ENCODE peak calls at places on chromosomes 13 and 19, in seven cellular contexts. F is lung microvascular endothelial cell, R is nephron progenitor cell, V is fibroblast of the aortic adventitia, N is NCI-H2081, Y is omental fat pad, D is AG09309. Q is an unnamed sample.

GRCh38 chr19:19120308-19121156 is 17.7 kb downstream of the TMEM161A start:
- DNase-seq in Y (no peak), R (peak; percentile 100), V (peak; percentile 20), N (no peak), D (no peak), F (peak; percentile 35), Q (no peak)

GRCh38 chr19:50780753-50781480 is 9.3 kb upstream of the ACP4 start:
- DNase-seq in R (no peak), F (no peak), Y (no peak), D (no peak), N (no peak), V (no peak), Q (no peak)

GRCh38 chr19:39497850-39498261 is 891 bp upstream of the DLL3 start:
- DNase-seq in R (peak; percentile 78), V (peak; percentile 20), F (peak; percentile 41), Y (no peak), D (no peak), N (peak; percentile 77), Q (no peak)

GRCh38 chr19:49389406-49389805 is 1.4 kb downstream of the KASH5 start:
- DNase-seq in N (no peak), D (no peak), V (no peak), F (no peak), R (no peak), Y (no peak), Q (no peak)

GRCh38 chr13:32824671-32825070 is 191.6 kb upstream of the KL start:
- DNase-seq in F (no peak), D (peak; percentile 52), R (no peak), Y (no peak), V (peak; percentile 77), N (no peak), Q (no peak)

GRCh38 chr13:37369618-37370017 is 228.9 kb downstream of the POSTN start:
- DNase-seq in V (peak; percentile 74), Y (no peak), N (no peak), F (peak; percentile 4), D (no peak), R (no peak), Q (no peak)

GRCh38 chr19:28168557-28168956 is 1044.4 kb downstream of the UQCRFS1 start:
- DNase-seq in V (no peak), D (no peak), N (no peak), F (no peak), Y (no peak), R (peak; percentile 6), Q (no peak)

GRCh38 chr13:37791699-37792098 is 77.9 kb downstream of the TRPC4 start:
- DNase-seq in D (no peak), F (peak; percentile 2), N (no peak), Y (no peak), V (peak; percentile 26), R (no peak), Q (no peak)

GRCh38 chr19:40521276-40521675 is 54.5 kb downstream of the SPTBN4 start:
- DNase-seq in Y (no peak), F (peak; percentile 48), R (no peak), V (peak; percentile 55), D (peak; percentile 11), N (no peak), Q (no peak)

GRCh38 chr19:2049741-2050348 is 1.2 kb downstream of the MKNK2 start:
- DNase-seq in R (peak; percentile 53), V (peak; percentile 71), Y (no peak), N (peak; percentile 42), D (no peak), F (peak; percentile 70), Q (peak; percentile 88)

GRCh38 chr13:109479991-109480696 is 306.2 kb downstream of the IRS2 start:
- DNase-seq in D (no peak), V (peak; percentile 37), Y (no peak), R (no peak), F (no peak), N (no peak), Q (no peak)

GRCh38 chr19:10688545-10689280 is 12.5 kb upstream of the QTRT1 start:
- DNase-seq in V (no peak), R (no peak), F (no peak), D (no peak), Y (no peak), N (no peak), Q (no peak)

GRCh38 chr19:45668342-45668871 is 386 bp downstream of the GIPR start:
- DNase-seq in Y (no peak), N (no peak), R (no peak), F (no peak), V (no peak), D (no peak), Q (no peak)

GRCh38 chr13:30718661-30719520 is 16.5 kb upstream of the ALOX5AP start:
- DNase-seq in N (no peak), F (peak; percentile 34), R (no peak), Y (no peak), D (peak; percentile 64), V (peak; percentile 93), Q (no peak)

GRCh38 chr13:20035130-20035529 is 76.6 kb downstream of the ZMYM2 start:
- DNase-seq in V (peak; percentile 17), D (no peak), F (peak; percentile 3), N (no peak), R (no peak), Y (no peak), Q (no peak)

GRCh38 chr19:51980116-51980736 is 6.4 kb downstream of the ZNF350 start:
- DNase-seq in N (no peak), F (no peak), R (no peak), Y (no peak), D (no peak), V (no peak), Q (no peak)

GRCh38 chr19:4360081-4360569 is 16.8 kb downstream of the MPND start:
- DNase-seq in R (no peak), N (no peak), F (no peak), Y (no peak), V (no peak), D (no peak), Q (no peak)

GRCh38 chr19:31066385-31066784 is 282.9 kb downstream of the TSHZ3 start:
- DNase-seq in D (peak; percentile 35), R (no peak), V (no peak), F (peak; percentile 22), Y (no peak), N (no peak), Q (no peak)

GRCh38 chr13:40063278-40063698 is 407.8 kb downstream of the COG6 start:
- DNase-seq in D (no peak), R (no peak), F (no peak), Y (no peak), N (no peak), V (no peak), Q (no peak)